ENCODE peak calls at places on chromosomes 4 and X, in ten cellular contexts. F is MM.1S; Z is lung; L is keratinocyte; V is CD4-positive, alpha-beta T cell; H is cardiac fibroblast; G is right atrium auricular region; R is testis; K is H9; X is nephron progenitor cell. Q is an unnamed sample.
A peak's percentile ranks its signal among the peaks of the same experiment; 100 is the strongest.

GRCh38 chr4:122836941-122837340 is 10.3 kb downstream of the FGF2 start:
- DNase-seq in F (no peak), G (no peak), X (no peak), K (no peak), V (no peak), Z (no peak), R (no peak), H (peak; percentile 86), L (no peak), Q (no peak)

GRCh38 chr4:156915216-156915615 is 56.4 kb downstream of the PDGFC start:
- DNase-seq in X (no peak), K (no peak), G (no peak), R (no peak), V (no peak), H (no peak), F (no peak), L (no peak), Z (no peak), Q (no peak)

GRCh38 chrX:21959362-21960051 is 19.0 kb downstream of the SMS start:
- DNase-seq in L (no peak), Z (no peak), R (no peak), K (no peak), V (no peak), F (no peak), X (no peak), G (no peak), H (no peak), Q (no peak)

GRCh38 chr4:62070291-62070852 is 870.2 kb downstream of the ADGRL3 start:
- DNase-seq in F (no peak), L (no peak), Z (no peak), X (no peak), G (no peak), K (peak; percentile 40), R (no peak), H (no peak), V (no peak), Q (no peak)

GRCh38 chr4:39045791-39046221 is 13.6 kb upstream of the TMEM156 start:
- DNase-seq in H (peak; percentile 77), L (no peak), R (peak; percentile 19), F (no peak), G (no peak), K (no peak), X (no peak), Z (no peak), V (peak; percentile 15), Q (peak; percentile 25)

GRCh38 chr4:169225058-169225751 is 45.6 kb downstream of the SH3RF1 start:
- DNase-seq in G (no peak), R (no peak), X (no peak), Z (no peak), F (no peak), L (peak; percentile 57), K (no peak), H (peak; percentile 98), V (no peak), Q (peak; percentile 82)

GRCh38 chrX:112714357-112714918 is 34.7 kb upstream of the LHFPL1 start:
- DNase-seq in X (no peak), R (no peak), K (no peak), Z (no peak), G (no peak), H (no peak), F (no peak), V (no peak), L (no peak), Q (no peak)

GRCh38 chr4:16037901-16038300 is 45.9 kb downstream of the PROM1 start:
- DNase-seq in R (no peak), L (no peak), V (no peak), K (no peak), X (no peak), G (no peak), F (no peak), H (no peak), Z (no peak), Q (no peak)

GRCh38 chr4:8085491-8086479 is 72.8 kb downstream of the ABLIM2 start:
- DNase-seq in K (peak; percentile 73), Z (no peak), X (no peak), G (no peak), V (no peak), R (no peak), F (no peak), H (no peak), L (no peak), Q (no peak)

GRCh38 chrX:154378059-154378798 is 866 bp upstream of the EMD start:
- DNase-seq in Z (peak; percentile 68), X (no peak), L (no peak), K (peak; percentile 46), H (peak; percentile 43), R (peak; percentile 29), V (peak; percentile 20), G (no peak), F (no peak), Q (no peak)

GRCh38 chrX:134388161-134389109 is 71.5 kb upstream of the HPRT1 start:
- DNase-seq in R (no peak), Z (no peak), G (no peak), L (no peak), X (no peak), V (no peak), F (no peak), K (no peak), H (no peak), Q (no peak)

GRCh38 chrX:41332408-41332987 is 1.5 kb upstream of the DDX3X start:
- DNase-seq in Z (no peak), X (no peak), K (no peak), H (peak; percentile 38), V (peak; percentile 12), R (peak; percentile 25), G (peak; percentile 63), L (no peak), F (peak; percentile 23), Q (peak; percentile 19)

GRCh38 chrX:10109695-10110094 is 47.1 kb upstream of the CLCN4 start:
- DNase-seq in L (no peak), K (no peak), Z (peak; percentile 36), V (no peak), R (peak; percentile 64), F (no peak), G (no peak), X (no peak), H (no peak), Q (no peak)

GRCh38 chr4:31328921-31329320 is 608.8 kb downstream of the PCDH7 start:
- DNase-seq in F (no peak), R (no peak), H (no peak), V (no peak), X (no peak), G (no peak), K (no peak), Z (no peak), L (no peak), Q (no peak)

GRCh38 chr4:130053723-130054122 is 957.8 kb downstream of the C4orf33 start:
- DNase-seq in R (no peak), K (no peak), F (no peak), V (no peak), L (no peak), Z (no peak), X (no peak), G (no peak), H (no peak), Q (no peak)

GRCh38 chrX:124634363-124634762 is 288.0 kb downstream of the SH2D1A start:
- DNase-seq in Z (no peak), F (no peak), L (peak; percentile 40), G (no peak), H (no peak), R (no peak), V (no peak), X (no peak), K (no peak), Q (peak; percentile 0)

GRCh38 chrX:107700802-107701201 is 72.5 kb downstream of the PRPS1 start:
- DNase-seq in G (no peak), X (no peak), K (no peak), V (no peak), R (no peak), F (no peak), Z (no peak), L (no peak), H (no peak), Q (no peak)

GRCh38 chr4:149845643-149846208 is 30.1 kb upstream of the IQCM start:
- DNase-seq in Z (no peak), G (no peak), H (no peak), X (no peak), V (no peak), K (no peak), F (no peak), L (no peak), R (no peak), Q (no peak)

GRCh38 chrX:78708171-78708570 is 39.3 kb upstream of the LPAR4 start:
- DNase-seq in X (no peak), R (no peak), V (no peak), F (no peak), L (no peak), Z (no peak), G (no peak), K (peak; percentile 46), H (peak; percentile 57), Q (no peak)
- TF ChIP-seq CTCF in X (peak; percentile 7), R (no peak), V (no peak), F (peak; percentile 38), L (peak; percentile 76), Z (no peak), G (peak; percentile 44), K (peak; percentile 61), H (peak; percentile 58), Q (no peak)

DNA sequence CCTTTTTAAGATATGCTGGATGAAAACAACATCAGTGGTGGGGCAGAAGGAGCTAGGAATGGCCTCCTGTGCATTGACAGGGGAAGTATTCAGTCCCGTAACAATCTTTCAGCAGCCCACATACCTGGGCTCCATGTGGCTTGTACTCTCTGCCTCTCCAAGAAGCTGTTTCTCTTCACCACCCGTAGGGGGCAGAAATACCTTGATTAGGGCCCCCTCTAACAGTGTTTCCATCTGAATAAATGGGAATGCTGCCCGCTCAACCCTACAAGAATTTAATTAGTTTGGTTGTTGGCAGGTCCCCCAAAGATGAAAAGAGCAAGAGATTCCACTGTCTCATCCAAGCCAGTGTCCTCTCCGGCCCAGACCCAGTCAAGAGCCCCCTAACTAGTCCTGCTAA is 155.2 kb downstream of the SMIM20 start:
- DNase-seq in F (no peak), K (peak; percentile 57), L (no peak), H (peak; percentile 66), V (no peak), Z (no peak), G (no peak), R (no peak), X (no peak), Q (no peak)
- TF ChIP-seq CTCF in F (no peak), K (peak; percentile 78), L (peak; percentile 65), H (peak; percentile 60), V (no peak), Z (peak; percentile 12), G (peak; percentile 22), R (no peak), X (peak; percentile 43), Q (no peak)

DNA sequence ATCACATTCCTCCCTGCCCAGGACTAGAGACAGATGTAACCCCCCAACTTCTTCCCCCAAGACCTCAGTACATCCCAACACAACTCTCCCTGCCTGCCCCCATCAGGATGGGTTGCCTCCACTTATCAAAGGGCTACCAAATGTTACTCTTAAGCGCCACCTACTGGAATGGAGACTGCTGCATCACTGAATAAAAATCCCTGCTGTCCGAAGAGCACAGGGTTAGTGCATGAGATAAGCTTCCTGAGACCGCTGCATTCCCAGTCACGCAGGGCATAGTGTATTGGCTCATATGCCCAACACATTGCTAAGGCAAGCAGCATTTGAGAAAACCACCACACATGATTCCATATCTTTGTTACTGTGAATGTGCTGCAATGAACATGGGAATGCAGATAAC is 544.5 kb downstream of the PPP4R3C start:
- DNase-seq in G (no peak), Z (no peak), F (no peak), L (no peak), X (peak; percentile 8), K (peak; percentile 51), R (peak; percentile 21), V (no peak), H (peak; percentile 49), Q (no peak)
- TF ChIP-seq CTCF in G (peak; percentile 38), Z (no peak), F (peak; percentile 27), L (peak; percentile 27), X (peak; percentile 15), K (peak; percentile 62), R (no peak), V (no peak), H (peak; percentile 18), Q (no peak)

GRCh38 chr4:1767770-1768366 is 25.2 kb upstream of the FGFR3 start:
- DNase-seq in V (no peak), Z (peak; percentile 60), R (peak; percentile 30), L (no peak), K (peak; percentile 86), X (peak; percentile 69), H (peak; percentile 36), G (no peak), F (peak; percentile 26), Q (no peak)
- TF ChIP-seq CTCF in V (no peak), Z (no peak), R (no peak), L (no peak), K (peak; percentile 65), X (peak; percentile 25), H (peak; percentile 45), G (peak; percentile 32), F (peak; percentile 21), Q (no peak)

Q was measured in RWPE1.